ENCODE peak calls at places on chromosome 17, in nine cellular contexts. One of them, this sample, is unnamed.

GRCh38 chr17:55444471-55445441 is 23.1 kb upstream of the MMD start:
- DNase-seq in upper lobe of right lung: no peak
- DNase-seq in CD4-positive, CD25-positive, alpha-beta regulatory T cell: no peak
- DNase-seq in skeletal muscle cell: no peak
- DNase-seq in adrenal gland: no peak
- DNase-seq in transverse colon: no peak
- DNase-seq in NB4: peak
- DNase-seq in DND-41: no peak
- DNase-seq in CD8-positive, alpha-beta memory T cell: no peak
- DNase-seq in this sample: no peak

GRCh38 chr17:50330151-50330753 is 15.7 kb upstream of the XYLT2 start:
- DNase-seq in NB4: no peak
- DNase-seq in DND-41: no peak
- DNase-seq in CD8-positive, alpha-beta memory T cell: no peak
- DNase-seq in adrenal gland: peak
- DNase-seq in transverse colon: no peak
- DNase-seq in CD4-positive, CD25-positive, alpha-beta regulatory T cell: no peak
- DNase-seq in skeletal muscle cell: no peak
- DNase-seq in upper lobe of right lung: no peak
- DNase-seq in this sample: no peak

GRCh38 chr17:753407-753806 is 1.3 kb upstream of the GEMIN4 start:
- DNase-seq in DND-41: no peak
- DNase-seq in skeletal muscle cell: no peak
- DNase-seq in transverse colon: no peak
- DNase-seq in adrenal gland: no peak
- DNase-seq in CD4-positive, CD25-positive, alpha-beta regulatory T cell: no peak
- DNase-seq in NB4: no peak
- DNase-seq in upper lobe of right lung: no peak
- DNase-seq in CD8-positive, alpha-beta memory T cell: no peak
- DNase-seq in this sample: no peak

GRCh38 chr17:20053343-20053964 is 44.3 kb downstream of the SPECC1 start:
- DNase-seq in DND-41: no peak
- DNase-seq in skeletal muscle cell: no peak
- DNase-seq in NB4: no peak
- DNase-seq in transverse colon: no peak
- DNase-seq in upper lobe of right lung: no peak
- DNase-seq in CD4-positive, CD25-positive, alpha-beta regulatory T cell: no peak
- DNase-seq in adrenal gland: no peak
- DNase-seq in CD8-positive, alpha-beta memory T cell: no peak
- DNase-seq in this sample: no peak

GRCh38 chr17:8382052-8382879 is 727 bp downstream of the RPL26 start:
- DNase-seq in skeletal muscle cell: no peak
- DNase-seq in adrenal gland: no peak
- DNase-seq in upper lobe of right lung: no peak
- DNase-seq in transverse colon: no peak
- DNase-seq in NB4: peak
- DNase-seq in CD8-positive, alpha-beta memory T cell: no peak
- DNase-seq in DND-41: no peak
- DNase-seq in CD4-positive, CD25-positive, alpha-beta regulatory T cell: no peak
- DNase-seq in this sample: no peak

GRCh38 chr17:78535285-78536197 is 41.7 kb downstream of the DNAH17 start:
- DNase-seq in adrenal gland: no peak
- DNase-seq in CD4-positive, CD25-positive, alpha-beta regulatory T cell: peak
- DNase-seq in transverse colon: no peak
- DNase-seq in skeletal muscle cell: no peak
- DNase-seq in DND-41: no peak
- DNase-seq in upper lobe of right lung: peak
- DNase-seq in NB4: no peak
- DNase-seq in CD8-positive, alpha-beta memory T cell: no peak
- DNase-seq in this sample: no peak

GRCh38 chr17:43609613-43610385 is 51.9 kb downstream of the MEOX1 start:
- DNase-seq in NB4: no peak
- DNase-seq in adrenal gland: no peak
- DNase-seq in CD8-positive, alpha-beta memory T cell: no peak
- DNase-seq in transverse colon: no peak
- DNase-seq in DND-41: no peak
- DNase-seq in skeletal muscle cell: no peak
- DNase-seq in CD4-positive, CD25-positive, alpha-beta regulatory T cell: peak
- DNase-seq in upper lobe of right lung: no peak
- DNase-seq in this sample: no peak

GRCh38 chr17:37179893-37180292 is 195.9 kb upstream of the C17orf78 start:
- DNase-seq in DND-41: no peak
- DNase-seq in skeletal muscle cell: no peak
- DNase-seq in upper lobe of right lung: no peak
- DNase-seq in CD8-positive, alpha-beta memory T cell: no peak
- DNase-seq in CD4-positive, CD25-positive, alpha-beta regulatory T cell: no peak
- DNase-seq in transverse colon: no peak
- DNase-seq in NB4: no peak
- DNase-seq in adrenal gland: no peak
- DNase-seq in this sample: no peak

GRCh38 chr17:50128441-50129302 is 1.3 kb downstream of the SAMD14 start:
- DNase-seq in upper lobe of right lung: peak
- DNase-seq in CD8-positive, alpha-beta memory T cell: no peak
- DNase-seq in DND-41: no peak
- DNase-seq in skeletal muscle cell: no peak
- DNase-seq in adrenal gland: no peak
- DNase-seq in NB4: no peak
- DNase-seq in CD4-positive, CD25-positive, alpha-beta regulatory T cell: no peak
- DNase-seq in transverse colon: no peak
- DNase-seq in this sample: no peak

GRCh38 chr17:75617218-75617617 is 16.0 kb upstream of the SMIM5 start:
- DNase-seq in adrenal gland: no peak
- DNase-seq in CD4-positive, CD25-positive, alpha-beta regulatory T cell: no peak
- DNase-seq in NB4: no peak
- DNase-seq in transverse colon: peak
- DNase-seq in CD8-positive, alpha-beta memory T cell: no peak
- DNase-seq in skeletal muscle cell: no peak
- DNase-seq in upper lobe of right lung: no peak
- DNase-seq in DND-41: no peak
- DNase-seq in this sample: no peak

GRCh38 chr17:45432405-45433113 is at the start of gene ARHGAP27:
- DNase-seq in CD8-positive, alpha-beta memory T cell: peak
- DNase-seq in transverse colon: peak
- DNase-seq in NB4: peak
- DNase-seq in CD4-positive, CD25-positive, alpha-beta regulatory T cell: peak
- DNase-seq in skeletal muscle cell: no peak
- DNase-seq in adrenal gland: peak
- DNase-seq in DND-41: no peak
- DNase-seq in upper lobe of right lung: peak
- DNase-seq in this sample: no peak

GRCh38 chr17:56222255-56222654 is 69.0 kb downstream of the ANKFN1 start:
- DNase-seq in upper lobe of right lung: no peak
- DNase-seq in NB4: peak
- DNase-seq in DND-41: no peak
- DNase-seq in transverse colon: no peak
- DNase-seq in adrenal gland: no peak
- DNase-seq in CD4-positive, CD25-positive, alpha-beta regulatory T cell: no peak
- DNase-seq in CD8-positive, alpha-beta memory T cell: no peak
- DNase-seq in skeletal muscle cell: no peak
- DNase-seq in this sample: no peak

GRCh38 chr17:79224903-79225302 is 150.3 kb downstream of the ENGASE start:
- DNase-seq in CD8-positive, alpha-beta memory T cell: no peak
- DNase-seq in upper lobe of right lung: no peak
- DNase-seq in CD4-positive, CD25-positive, alpha-beta regulatory T cell: no peak
- DNase-seq in DND-41: no peak
- DNase-seq in skeletal muscle cell: no peak
- DNase-seq in transverse colon: no peak
- DNase-seq in adrenal gland: no peak
- DNase-seq in NB4: no peak
- DNase-seq in this sample: no peak

GRCh38 chr17:11668633-11669032 is 70.4 kb downstream of the DNAH9 start:
- DNase-seq in skeletal muscle cell: no peak
- DNase-seq in NB4: no peak
- DNase-seq in upper lobe of right lung: no peak
- DNase-seq in DND-41: no peak
- DNase-seq in transverse colon: no peak
- DNase-seq in adrenal gland: no peak
- DNase-seq in CD8-positive, alpha-beta memory T cell: no peak
- DNase-seq in CD4-positive, CD25-positive, alpha-beta regulatory T cell: no peak
- DNase-seq in this sample: no peak

GRCh38 chr17:27895110-27895895 is 2.1 kb upstream of the LYRM9 start:
- DNase-seq in adrenal gland: peak
- DNase-seq in DND-41: no peak
- DNase-seq in transverse colon: no peak
- DNase-seq in NB4: no peak
- DNase-seq in skeletal muscle cell: no peak
- DNase-seq in upper lobe of right lung: no peak
- DNase-seq in CD8-positive, alpha-beta memory T cell: no peak
- DNase-seq in CD4-positive, CD25-positive, alpha-beta regulatory T cell: no peak
- DNase-seq in this sample: no peak

GRCh38 chr17:61307905-61308886 is 91.4 kb upstream of the TBX2 start:
- DNase-seq in adrenal gland: peak
- DNase-seq in CD4-positive, CD25-positive, alpha-beta regulatory T cell: no peak
- DNase-seq in transverse colon: no peak
- DNase-seq in NB4: no peak
- DNase-seq in upper lobe of right lung: no peak
- DNase-seq in CD8-positive, alpha-beta memory T cell: no peak
- DNase-seq in skeletal muscle cell: peak
- DNase-seq in DND-41: no peak
- DNase-seq in this sample: no peak

GRCh38 chr17:19880393-19880792 is 12.7 kb upstream of the ULK2 start:
- DNase-seq in upper lobe of right lung: no peak
- DNase-seq in adrenal gland: no peak
- DNase-seq in NB4: no peak
- DNase-seq in skeletal muscle cell: no peak
- DNase-seq in DND-41: no peak
- DNase-seq in CD8-positive, alpha-beta memory T cell: no peak
- DNase-seq in transverse colon: no peak
- DNase-seq in CD4-positive, CD25-positive, alpha-beta regulatory T cell: no peak
- DNase-seq in this sample: no peak

DNA sequence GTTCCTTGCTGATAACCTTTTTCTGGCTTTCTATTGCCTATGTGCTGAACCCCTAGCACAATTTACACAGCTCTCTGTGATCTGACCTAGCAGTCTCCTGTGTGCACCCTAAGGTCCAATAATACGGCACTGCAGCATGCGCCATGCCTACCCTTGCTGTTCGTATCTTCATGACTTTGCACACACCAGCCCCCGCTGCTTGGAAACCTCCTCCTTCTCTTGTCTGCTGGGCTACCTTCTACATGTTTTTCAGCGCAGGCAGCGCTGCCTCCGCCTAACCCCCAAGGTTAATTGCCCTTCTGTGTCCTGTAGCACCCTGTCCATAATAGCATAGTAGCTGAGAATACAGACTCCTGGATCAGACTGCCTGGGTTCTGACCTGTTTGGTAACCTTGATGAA is 1.4 kb downstream of the STARD3 start:
- DNase-seq in skeletal muscle cell: no peak
- DNase-seq in DND-41: no peak
- DNase-seq in NB4: no peak
- DNase-seq in transverse colon: no peak
- DNase-seq in upper lobe of right lung: no peak
- DNase-seq in adrenal gland: no peak
- DNase-seq in CD8-positive, alpha-beta memory T cell: no peak
- DNase-seq in CD4-positive, CD25-positive, alpha-beta regulatory T cell: no peak
- DNase-seq in this sample: no peak
- H3K4me3 ChIP-seq in skeletal muscle cell: peak
- H3K4me3 ChIP-seq in DND-41: peak
- H3K4me3 ChIP-seq in NB4: peak
- H3K4me3 ChIP-seq in transverse colon: no peak
- H3K4me3 ChIP-seq in upper lobe of right lung: peak
- H3K4me3 ChIP-seq in adrenal gland: no peak
- H3K4me3 ChIP-seq in CD8-positive, alpha-beta memory T cell: peak
- H3K4me3 ChIP-seq in CD4-positive, CD25-positive, alpha-beta regulatory T cell: peak
- H3K4me3 ChIP-seq in this sample: peak

GRCh38 chr17:74115586-74115985 is 87.9 kb upstream of the RPL38 start:
- DNase-seq in skeletal muscle cell: no peak
- DNase-seq in DND-41: no peak
- DNase-seq in upper lobe of right lung: peak
- DNase-seq in NB4: no peak
- DNase-seq in CD4-positive, CD25-positive, alpha-beta regulatory T cell: no peak
- DNase-seq in adrenal gland: no peak
- DNase-seq in transverse colon: no peak
- DNase-seq in CD8-positive, alpha-beta memory T cell: no peak
- DNase-seq in this sample: no peak
- H3K4me3 ChIP-seq in skeletal muscle cell: no peak
- H3K4me3 ChIP-seq in DND-41: no peak
- H3K4me3 ChIP-seq in upper lobe of right lung: no peak
- H3K4me3 ChIP-seq in NB4: no peak
- H3K4me3 ChIP-seq in CD4-positive, CD25-positive, alpha-beta regulatory T cell: no peak
- H3K4me3 ChIP-seq in adrenal gland: no peak
- H3K4me3 ChIP-seq in transverse colon: no peak
- H3K4me3 ChIP-seq in CD8-positive, alpha-beta memory T cell: no peak
- H3K4me3 ChIP-seq in this sample: no peak

DNA sequence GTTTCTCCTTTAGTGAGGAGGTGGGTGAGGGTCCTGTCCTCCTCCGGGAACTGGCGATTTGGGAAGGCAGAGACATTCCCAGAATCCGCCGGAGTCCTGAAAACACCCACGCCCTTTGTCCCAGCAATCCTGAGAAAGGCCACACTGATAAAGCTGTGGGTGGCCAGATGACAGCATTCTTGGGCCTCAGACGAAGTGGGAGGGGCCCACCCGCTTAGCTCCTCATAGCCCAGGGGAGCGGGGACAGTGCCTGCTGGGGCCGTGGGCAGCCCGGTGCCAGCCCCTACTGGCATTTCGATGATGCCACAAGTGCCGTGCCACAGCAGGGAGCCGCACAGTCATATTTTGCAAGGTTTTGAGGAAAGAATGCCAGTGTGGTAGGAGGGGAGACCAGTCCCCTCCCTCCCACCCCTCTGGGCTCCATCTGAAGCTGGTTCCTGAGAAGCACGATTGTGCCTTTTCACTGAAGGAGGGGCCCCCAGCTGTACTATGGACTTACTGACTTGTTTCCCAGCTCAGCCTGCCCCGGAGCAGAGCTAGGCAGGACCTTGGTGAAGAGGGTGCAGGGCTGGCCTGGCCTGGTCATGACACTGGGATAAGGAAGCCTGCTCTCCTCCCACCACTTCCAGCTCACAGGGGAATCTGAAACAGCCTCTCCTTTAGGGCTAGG is 20.9 kb upstream of the MPRIP start:
- DNase-seq in skeletal muscle cell: no peak
- DNase-seq in DND-41: no peak
- DNase-seq in CD8-positive, alpha-beta memory T cell: no peak
- DNase-seq in CD4-positive, CD25-positive, alpha-beta regulatory T cell: no peak
- DNase-seq in transverse colon: peak
- DNase-seq in adrenal gland: peak
- DNase-seq in upper lobe of right lung: peak
- DNase-seq in NB4: no peak
- DNase-seq in this sample: no peak
- H3K4me3 ChIP-seq in skeletal muscle cell: no peak
- H3K4me3 ChIP-seq in DND-41: no peak
- H3K4me3 ChIP-seq in CD8-positive, alpha-beta memory T cell: no peak
- H3K4me3 ChIP-seq in CD4-positive, CD25-positive, alpha-beta regulatory T cell: no peak
- H3K4me3 ChIP-seq in transverse colon: no peak
- H3K4me3 ChIP-seq in adrenal gland: no peak
- H3K4me3 ChIP-seq in upper lobe of right lung: no peak
- H3K4me3 ChIP-seq in NB4: no peak
- H3K4me3 ChIP-seq in this sample: no peak

GRCh38 chr17:17492562-17492961 is 3.6 kb downstream of the RASD1 start:
- DNase-seq in NB4: no peak
- DNase-seq in DND-41: no peak
- DNase-seq in adrenal gland: no peak
- DNase-seq in upper lobe of right lung: peak
- DNase-seq in skeletal muscle cell: no peak
- DNase-seq in CD4-positive, CD25-positive, alpha-beta regulatory T cell: no peak
- DNase-seq in transverse colon: no peak
- DNase-seq in CD8-positive, alpha-beta memory T cell: no peak
- DNase-seq in this sample: no peak
- H3K4me3 ChIP-seq in NB4: no peak
- H3K4me3 ChIP-seq in DND-41: no peak
- H3K4me3 ChIP-seq in adrenal gland: no peak
- H3K4me3 ChIP-seq in upper lobe of right lung: no peak
- H3K4me3 ChIP-seq in skeletal muscle cell: no peak
- H3K4me3 ChIP-seq in CD4-positive, CD25-positive, alpha-beta regulatory T cell: no peak
- H3K4me3 ChIP-seq in transverse colon: no peak
- H3K4me3 ChIP-seq in CD8-positive, alpha-beta memory T cell: no peak
- H3K4me3 ChIP-seq in this sample: no peak